ENCODE peak calls at places on chromosomes 3 and 15, in ten cellular contexts. O is NCI-H1694 treated with DMSO at 0.1 percent for 48 hours; K is AML-193; D is DMS 273 treated with DMSO at 0.1 percent for 48 hours; H is IMR-90; I is activated naive CD8-positive, alpha-beta T cell treated with anti-CD3 and anti-CD28 coated beads for 36 hours; Q is stimulated activated CD4-positive, alpha-beta T cell treated with anti-CD3 and anti-CD28 coated beads, Interleukin-2, amount 100 ng/mL, for 24 hours; W is KBM-7; P is T-helper 2 cell; X is CD4-positive, alpha-beta memory T cell. C is an unnamed sample.

GRCh38 chr3:161586836-161587235 is 90.2 kb downstream of the OTOL1 start:
- DNase-seq in O (no peak), K (no peak), D (no peak), H (no peak), I (no peak), Q (no peak), W (no peak), P (no peak), X (no peak), C (no peak)

GRCh38 chr3:143974181-143974876 is 2.7 kb downstream of the DIPK2A start:
- DNase-seq in O (no peak), K (peak), D (no peak), H (no peak), I (no peak), Q (no peak), W (no peak), P (no peak), X (no peak), C (no peak)

GRCh38 chr15:52727825-52728224 is 48.6 kb upstream of the ATOSA start:
- DNase-seq in O (no peak), K (no peak), D (no peak), H (no peak), I (no peak), Q (no peak), W (no peak), P (no peak), X (no peak), C (no peak)

GRCh38 chr15:28125673-28126651 is 26.8 kb upstream of the OCA2 start:
- DNase-seq in O (peak), K (peak), D (no peak), H (peak), I (no peak), Q (no peak), W (peak), P (no peak), X (peak), C (peak)

GRCh38 chr3:143443851-143444331 is 324.3 kb downstream of the CHST2 start:
- DNase-seq in O (no peak), K (peak), D (no peak), H (peak), I (peak), Q (peak), W (peak), P (no peak), X (peak), C (peak)

GRCh38 chr3:182925330-182925943 is 54.9 kb downstream of the DCUN1D1 start:
- DNase-seq in O (no peak), K (no peak), D (no peak), H (peak), I (no peak), Q (no peak), W (no peak), P (no peak), X (no peak), C (no peak)

GRCh38 chr3:63864008-63864871 is 573 bp downstream of the ATXN7 start:
- DNase-seq in O (no peak), K (peak), D (no peak), H (no peak), I (peak), Q (peak), W (peak), P (peak), X (peak), C (no peak)

GRCh38 chr3:194058189-194058571 is 77.8 kb upstream of the HES1 start:
- DNase-seq in O (peak), K (no peak), D (peak), H (peak), I (peak), Q (peak), W (no peak), P (no peak), X (no peak), C (no peak)

GRCh38 chr15:39454189-39454986 is 126.5 kb upstream of the THBS1 start:
- DNase-seq in O (peak), K (peak), D (no peak), H (peak), I (no peak), Q (no peak), W (no peak), P (no peak), X (no peak), C (no peak)

GRCh38 chr3:179811321-179812095 is 158.7 kb downstream of the USP13 start:
- DNase-seq in O (peak), K (peak), D (peak), H (peak), I (peak), Q (peak), W (peak), P (no peak), X (peak), C (peak)

GRCh38 chr3:178384302-178384939 is 151.8 kb upstream of the KCNMB2 start:
- DNase-seq in O (no peak), K (no peak), D (no peak), H (no peak), I (no peak), Q (no peak), W (no peak), P (no peak), X (no peak), C (no peak)

GRCh38 chr3:146705205-146705604 is 100.1 kb upstream of the PLSCR5 start:
- DNase-seq in O (no peak), K (no peak), D (no peak), H (no peak), I (no peak), Q (no peak), W (no peak), P (no peak), X (no peak), C (no peak)

GRCh38 chr3:127450331-127450730 is 140.2 kb downstream of the TPRA1 start:
- DNase-seq in O (no peak), K (no peak), D (no peak), H (no peak), I (no peak), Q (no peak), W (no peak), P (no peak), X (no peak), C (no peak)

GRCh38 chr3:87041191-87041590 is 50.2 kb upstream of the VGLL3 start:
- DNase-seq in O (no peak), K (no peak), D (no peak), H (no peak), I (no peak), Q (no peak), W (no peak), P (no peak), X (no peak), C (no peak)

GRCh38 chr3:114804099-114804498 is 343.0 kb downstream of the ZBTB20 start:
- DNase-seq in O (no peak), K (no peak), D (no peak), H (no peak), I (no peak), Q (no peak), W (no peak), P (no peak), X (no peak), C (no peak)

GRCh38 chr3:9211155-9211950 is 38.1 kb downstream of the SRGAP3 start:
- DNase-seq in O (no peak), K (no peak), D (no peak), H (peak), I (no peak), Q (no peak), W (no peak), P (no peak), X (no peak), C (no peak)

GRCh38 chr3:55467099-55467498 is 20.0 kb downstream of the WNT5A start:
- DNase-seq in O (no peak), K (no peak), D (no peak), H (peak), I (no peak), Q (no peak), W (no peak), P (no peak), X (no peak), C (no peak)

GRCh38 chr3:16415911-16416310 is 97.6 kb downstream of the RFTN1 start:
- DNase-seq in O (no peak), K (no peak), D (no peak), H (no peak), I (no peak), Q (no peak), W (no peak), P (no peak), X (no peak), C (no peak)

GRCh38 chr15:42457445-42458442 is 33.2 kb downstream of the ZNF106 start:
- DNase-seq in O (no peak), K (no peak), D (peak), H (peak), I (no peak), Q (no peak), W (no peak), P (no peak), X (no peak), C (no peak)

GRCh38 chr3:150264560-150264959 is 143.5 kb upstream of the TSC22D2 start:
- DNase-seq in O (no peak), K (no peak), D (no peak), H (no peak), I (no peak), Q (no peak), W (no peak), P (no peak), X (no peak), C (no peak)

GRCh38 chr15:61935493-61935892 is 124.8 kb downstream of the VPS13C start:
- DNase-seq in O (no peak), K (no peak), D (no peak), H (no peak), I (no peak), Q (no peak), W (no peak), P (no peak), X (no peak), C (no peak)

GRCh38 chr15:89018235-89018634 is 70.0 kb upstream of the ABHD2 start:
- DNase-seq in O (no peak), K (no peak), D (no peak), H (no peak), I (no peak), Q (no peak), W (no peak), P (no peak), X (no peak), C (no peak)